ENCODE peak calls at places on chromosome 5, in eight cellular contexts. E is adrenal gland, W is epithelial cell of proximal tubule, O is fibroblast of mammary gland, B is ovary, D is foreskin fibroblast, G is suprapubic skin, C is left lung. F is an unnamed sample.

GRCh38 chr5:85375525-85375924 is 990.8 kb upstream of the EDIL3 start:
- DNase-seq in E (no peak), W (no peak), B (no peak), O (no peak), C (no peak), G (no peak), D (no peak), F (no peak)

GRCh38 chr5:129460951-129461815 is 1.1 kb downstream of the ADAMTS19 start:
- DNase-seq in O (no peak), D (no peak), E (peak; percentile 75), B (peak; percentile 10), C (peak; percentile 83), W (no peak), G (no peak), F (no peak)

GRCh38 chr5:82257729-82258128 is 20.4 kb downstream of the RPS23 start:
- DNase-seq in B (no peak), G (no peak), C (no peak), O (no peak), E (no peak), W (no peak), D (no peak), F (no peak)

GRCh38 chr5:175516933-175517823 is 38.8 kb downstream of the SFXN1 start:
- DNase-seq in B (no peak), O (no peak), G (no peak), C (no peak), W (no peak), E (no peak), D (no peak), F (no peak)

GRCh38 chr5:89449392-89450148 is 566.6 kb upstream of the MEF2C start:
- DNase-seq in B (no peak), G (no peak), D (no peak), O (no peak), C (no peak), W (no peak), E (no peak), F (no peak)

GRCh38 chr5:151721087-151721646 is 34.5 kb upstream of the SPARC start:
- DNase-seq in E (no peak), G (no peak), D (no peak), O (no peak), B (no peak), W (no peak), C (no peak), F (no peak)

GRCh38 chr5:177100714-177101121 is 14.0 kb downstream of the FGFR4 start:
- DNase-seq in D (no peak), O (no peak), E (no peak), G (no peak), C (no peak), B (no peak), W (no peak), F (no peak)

GRCh38 chr5:122200894-122201293 is 71.5 kb downstream of the ZNF474 start:
- DNase-seq in O (no peak), C (no peak), B (no peak), W (no peak), E (no peak), G (no peak), D (no peak), F (no peak)

GRCh38 chr5:170330568-170331054 is 33.0 kb upstream of the LCP2 start:
- DNase-seq in D (no peak), B (no peak), E (no peak), O (no peak), W (no peak), G (no peak), C (no peak), F (no peak)

GRCh38 chr5:13591621-13592020 is 352.9 kb downstream of the DNAH5 start:
- DNase-seq in W (peak; percentile 52), D (peak; percentile 9), C (no peak), B (no peak), E (no peak), O (peak; percentile 78), G (no peak), F (peak; percentile 48)

DNA sequence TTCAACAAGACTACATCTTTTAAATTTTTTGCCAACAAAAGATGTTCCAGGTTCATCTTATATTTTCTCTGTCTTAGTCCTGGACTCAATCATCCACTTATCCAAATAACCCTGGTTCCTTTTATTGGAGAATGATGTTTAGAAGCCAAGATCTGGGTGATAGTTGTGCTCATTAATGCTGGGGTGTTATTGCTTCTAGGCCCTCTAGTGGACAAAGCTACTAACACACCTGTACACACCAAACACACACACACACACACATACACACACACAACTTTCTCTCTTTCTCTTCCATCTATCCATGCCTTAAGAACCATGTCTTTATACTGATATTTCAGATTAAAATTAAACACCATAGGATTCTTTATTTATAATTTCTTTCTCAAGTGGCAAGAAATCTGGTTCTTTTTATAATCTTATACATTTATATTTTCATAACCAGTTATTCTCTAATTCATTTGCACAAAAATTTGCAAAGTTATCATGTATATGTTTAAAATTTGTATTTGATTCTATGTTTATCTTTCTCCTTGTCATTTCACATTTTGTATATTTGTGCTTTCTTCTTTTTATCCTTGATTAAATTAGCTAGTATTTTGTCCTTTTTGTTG is 179.1 kb upstream of the SMIM23 start:
- DNase-seq in W (no peak), D (no peak), B (no peak), O (peak; percentile 38), C (no peak), G (no peak), E (no peak), F (no peak)
- TF ChIP-seq CTCF in W (peak; percentile 61), D (peak; percentile 29), B (no peak), O (peak; percentile 63), C (no peak), G (no peak), E (no peak), F (peak; percentile 40)

GRCh38 chr5:95261369-95262175 is 23.3 kb downstream of the MCTP1 start:
- DNase-seq in E (no peak), O (peak; percentile 59), D (no peak), B (no peak), C (no peak), G (no peak), W (no peak), F (no peak)
- H3K4me3 ChIP-seq in E (no peak overlapping the region), O (no peak overlapping the region), D (no peak overlapping the region), B (no peak overlapping the region), C (no peak overlapping the region), G (no peak overlapping the region), W (no peak overlapping the region), F (no peak overlapping the region)

GRCh38 chr5:86977185-86977584 is 290.5 kb upstream of the RASA1 start:
- DNase-seq in B (no peak), G (no peak), O (peak; percentile 56), E (no peak), D (no peak), C (no peak), W (no peak), F (no peak)
- TF ChIP-seq CTCF in B (no peak), G (no peak), O (no peak), E (no peak), D (no peak), C (no peak), W (no peak), F (no peak)

DNA sequence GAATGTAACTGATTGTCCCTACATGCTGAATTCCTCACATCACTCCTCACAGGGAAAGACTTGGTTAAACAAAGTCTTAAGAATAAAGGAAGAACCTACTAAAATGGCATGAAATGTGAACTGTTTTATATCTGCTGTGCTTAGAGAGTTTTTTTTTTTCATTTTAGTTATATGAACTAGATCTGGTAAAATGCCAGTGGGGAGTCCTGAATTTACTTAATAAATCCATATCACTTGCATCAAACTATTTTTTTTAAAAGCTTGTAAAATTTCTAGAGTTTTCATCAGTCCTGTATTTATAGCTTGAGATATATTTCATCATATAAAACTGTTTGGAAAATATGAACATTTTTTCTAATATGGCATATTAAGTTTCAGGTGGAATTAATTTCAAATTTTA is 1528.6 kb downstream of the EFNA5 start:
- DNase-seq in E (no peak), C (no peak), O (no peak), B (no peak), G (no peak), W (no peak), D (no peak), F (no peak)
- H3K4me3 ChIP-seq in E (no peak overlapping the region), C (no peak overlapping the region), O (no peak overlapping the region), B (no peak overlapping the region), G (no peak overlapping the region), W (no peak overlapping the region), D (no peak overlapping the region), F (no peak overlapping the region)

GRCh38 chr5:180866296-180866695 is 5.2 kb upstream of the ZFP62 start:
- DNase-seq in D (no peak), W (no peak), O (no peak), E (no peak), C (no peak), B (no peak), G (no peak), F (no peak)

GRCh38 chr5:180862645-180863044 is 1.6 kb upstream of the ZFP62 start:
- DNase-seq in B (no peak), W (no peak), C (no peak), E (no peak), O (no peak), D (no peak), G (no peak), F (no peak)

GRCh38 chr5:180866985-180867384 is 5.9 kb upstream of the ZFP62 start:
- DNase-seq in W (no peak), D (no peak), C (no peak), G (no peak), B (no peak), O (no peak), E (no peak), F (no peak)

GRCh38 chr5:180860273-180860886 is 696 bp downstream of the ZFP62 start:
- DNase-seq in G (no peak), C (no peak), O (peak; percentile 44), W (no peak), D (peak; percentile 16), B (no peak), E (no peak), F (no peak)

DNA sequence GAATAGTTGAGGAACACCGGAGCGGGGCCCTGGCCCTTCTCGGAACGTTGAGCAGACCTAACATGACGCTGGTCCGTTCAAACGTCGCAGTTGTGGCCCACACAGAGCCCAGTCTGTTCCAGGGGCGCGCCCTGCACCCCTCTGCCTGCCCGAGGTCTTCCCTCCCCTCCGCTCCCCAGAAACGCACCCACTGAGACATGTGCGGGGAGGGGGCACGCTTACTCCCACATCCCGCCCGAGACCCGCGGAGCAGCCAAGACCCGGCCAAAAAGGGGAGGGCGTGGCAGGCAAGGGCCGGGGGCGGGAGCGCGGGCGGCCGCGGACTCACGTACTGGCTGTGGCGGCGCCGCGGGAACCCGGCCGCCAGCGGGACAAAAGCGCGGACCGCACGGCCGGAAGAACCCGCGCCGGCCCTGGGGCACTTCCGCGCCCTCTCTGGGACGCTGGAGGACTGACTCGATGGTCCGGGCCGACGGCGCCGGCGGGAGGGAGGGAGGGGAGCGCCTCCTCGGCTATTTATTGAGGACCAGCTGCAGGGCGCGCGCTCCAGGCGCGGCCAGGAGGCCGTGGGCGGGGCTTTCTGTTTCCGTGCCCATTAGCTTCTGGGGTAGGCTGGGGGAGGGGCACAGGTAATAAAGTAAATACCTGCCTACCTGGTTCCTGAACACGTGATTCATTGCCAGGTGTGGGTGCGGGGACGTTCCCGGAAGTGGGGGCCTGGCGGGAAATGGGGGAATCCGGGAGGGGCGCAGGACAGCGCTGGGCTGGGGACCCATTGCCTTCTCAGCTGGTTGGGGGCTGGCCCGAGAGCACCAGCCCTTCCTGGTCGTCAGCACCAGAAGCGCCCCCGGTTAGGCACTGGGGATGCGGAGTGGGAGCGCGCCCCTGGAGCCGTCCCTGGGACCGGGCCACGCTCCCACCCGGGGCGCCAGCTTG is at the start of gene ZFP62:
- DNase-seq in E (peak; percentile 92), D (peak; percentile 89), W (peak; percentile 22), B (peak; percentile 91), O (peak; percentile 84), G (peak; percentile 94), C (peak; percentile 99), F (peak; percentile 32)
- TF ChIP-seq CTCF in E (no peak), D (peak; percentile 1), W (no peak), B (peak; percentile 27), O (no peak), G (peak; percentile 11), C (peak; percentile 33), F (no peak)

F was measured in kidney epithelial cell.